ENCODE peak calls at places on chromosomes 5 and 9, in nine cellular contexts. A is aorta; M is stimulated activated CD4-positive, alpha-beta T cell treated with anti-CD3 and anti-CD28 coated beads, Interleukin-1b, Interleukin-23, amount 100 ng/mL, for 48 hours; W is naive thymus-derived CD4-positive, alpha-beta T cell; N is HT-29; C is lower leg skin; I is Kasumi-1; Y is germinal center; X is SHP77. L is an unnamed sample.

GRCh38 chr5:150137997-150138396 is 17.6 kb downstream of the PDGFRB start:
- DNase-seq in Y (no peak), N (no peak), W (no peak), A (no peak), C (no peak), M (no peak), I (no peak), X (no peak), L (no peak)

GRCh38 chr9:92724528-92725265 is 39.9 kb downstream of the BICD2 start:
- DNase-seq in Y (no peak), N (no peak), I (no peak), W (no peak), C (peak), A (no peak), X (peak), M (no peak), L (no peak)

GRCh38 chr5:154164182-154164581 is 26.4 kb upstream of the GALNT10 start:
- DNase-seq in X (no peak), A (no peak), N (no peak), W (no peak), M (no peak), C (no peak), I (no peak), Y (no peak), L (no peak)

GRCh38 chr9:89454498-89455355 is 43.2 kb downstream of the SEMA4D start:
- DNase-seq in N (no peak), X (no peak), I (no peak), C (no peak), Y (no peak), M (no peak), A (no peak), W (no peak), L (no peak)

GRCh38 chr9:35517136-35517535 is 27.2 kb downstream of the RUSC2 start:
- DNase-seq in I (no peak), Y (no peak), M (no peak), C (no peak), X (no peak), W (no peak), N (no peak), A (no peak), L (no peak)

GRCh38 chr5:161846731-161847130 is 1.2 kb upstream of the GABRA1 start:
- DNase-seq in X (no peak), N (no peak), Y (no peak), I (peak), M (no peak), C (no peak), A (no peak), W (no peak), L (no peak)

GRCh38 chr9:126401107-126401506 is 74.5 kb downstream of the MVB12B start:
- DNase-seq in C (no peak), I (no peak), X (no peak), W (no peak), M (peak), Y (no peak), A (peak), N (no peak), L (no peak)

GRCh38 chr5:32942225-32942989 is 231.3 kb downstream of the NPR3 start:
- DNase-seq in Y (peak), I (peak), W (no peak), N (peak), A (no peak), X (peak), C (no peak), M (no peak), L (peak)

GRCh38 chr5:139565411-139566305 is 4.5 kb downstream of the UBE2D2 start:
- DNase-seq in M (peak), A (no peak), W (peak), I (peak), Y (peak), X (no peak), N (no peak), C (peak), L (peak)

L was measured in GM20000.